ENCODE peak calls at places on chromosome X, in five cellular contexts. K is astrocyte of the cerebellum; S is MV-4-11; I is activated CD8-positive, alpha-beta memory T cell treated with anti-CD3 and anti-CD28 coated beads for 4 hours; U is H4. Z is an unnamed sample.

GRCh38 chrX:40155617-40156471 is 58.1 kb upstream of the BCOR start:
- DNase-seq in I (no peak), U (no peak), K (no peak), S (peak), Z (no peak)

GRCh38 chrX:70979136-70979762 is 48.4 kb upstream of the SLC7A3 start:
- DNase-seq in K (no peak), U (peak), S (no peak), I (no peak), Z (no peak)

GRCh38 chrX:45400380-45400779 is 199.7 kb upstream of the DIPK2B start:
- DNase-seq in I (no peak), S (no peak), U (no peak), K (peak), Z (no peak)

GRCh38 chrX:71636438-71637252 is 18.3 kb upstream of the CXCR3 start:
- DNase-seq in I (no peak), U (no peak), S (no peak), K (no peak), Z (no peak)

GRCh38 chrX:22399793-22400192 is 127.1 kb downstream of the CBLL2 start:
- DNase-seq in U (peak), K (no peak), S (no peak), I (no peak), Z (no peak)

GRCh38 chrX:136250191-136251041 is 784 bp downstream of the MAP7D3 start:
- DNase-seq in S (no peak), K (no peak), I (peak), U (peak), Z (no peak)

GRCh38 chrX:75784689-75785491 is at the start of gene MAGEE2:
- DNase-seq in S (no peak), I (no peak), U (no peak), K (no peak), Z (peak)

GRCh38 chrX:63275127-63275526 is 76.0 kb downstream of the SPIN4 start:
- DNase-seq in S (no peak), K (no peak), U (no peak), I (no peak), Z (no peak)

GRCh38 chrX:112368371-112368770 is 285.8 kb upstream of the TRPC5 start:
- DNase-seq in I (no peak), S (no peak), U (no peak), K (no peak), Z (no peak)

GRCh38 chrX:148632444-148632843 is 132.0 kb downstream of the AFF2 start:
- DNase-seq in S (no peak), U (no peak), I (no peak), K (no peak), Z (no peak)

GRCh38 chrX:119763836-119764387 is 5.5 kb downstream of the SOWAHD start:
- DNase-seq in U (no peak), S (no peak), I (no peak), K (no peak), Z (no peak)